ENCODE peak calls at places on chromosome 3, in six cellular contexts. J is omental fat pad, Y is foreskin fibroblast, L is astrocyte, X is thoracic aorta, U is lower lobe of right lung. W is an unnamed sample.
A peak's percentile ranks its signal among the peaks of the same experiment; 100 is the strongest.

GRCh38 chr3:147816770-147817169 is 407.6 kb downstream of the ZIC1 start:
- DNase-seq in X (no peak), L (no peak), Y (peak; percentile 57), U (no peak), J (peak; percentile 29), W (no peak)

GRCh38 chr3:129961142-129961541 is 13.4 kb upstream of the TRH start:
- DNase-seq in J (no peak), U (no peak), Y (peak; percentile 14), L (no peak), X (no peak), W (no peak)

GRCh38 chr3:113758389-113759029 is 11.7 kb downstream of the ATP6V1A start:
- DNase-seq in X (no peak), U (no peak), Y (peak; percentile 61), J (no peak), L (peak; percentile 95), W (no peak)

GRCh38 chr3:32276279-32276841 is 37.9 kb downstream of the CMTM8 start:
- DNase-seq in Y (peak; percentile 57), J (no peak), L (peak; percentile 14), X (no peak), U (no peak), W (no peak)

GRCh38 chr3:127679534-127680145 is 6.9 kb downstream of the ABTB1 start:
- DNase-seq in Y (no peak), X (no peak), J (peak; percentile 12), U (no peak), L (no peak), W (peak; percentile 13)

GRCh38 chr3:194443911-194444310 is 42.9 kb downstream of the ATP13A3 start:
- DNase-seq in Y (no peak), L (no peak), X (no peak), U (no peak), J (no peak), W (no peak)

GRCh38 chr3:43790476-43790875 is 99.7 kb downstream of the ABHD5 start:
- DNase-seq in U (no peak), X (no peak), Y (no peak), L (no peak), J (no peak), W (no peak)

GRCh38 chr3:119362940-119363725 is 69.0 kb downstream of the ARHGAP31 start:
- DNase-seq in J (no peak), X (no peak), Y (no peak), U (no peak), L (no peak), W (no peak)

GRCh38 chr3:126136428-126137220 is 43.8 kb downstream of the ALDH1L1 start:
- DNase-seq in L (no peak), U (peak; percentile 10), Y (no peak), J (no peak), X (no peak), W (peak; percentile 11)

GRCh38 chr3:72241525-72241924 is 456.6 kb upstream of the PROK2 start:
- DNase-seq in L (no peak), Y (no peak), J (no peak), X (no peak), U (no peak), W (no peak)

GRCh38 chr3:174439621-174440349 is 419.3 kb upstream of the NAALADL2 start:
- DNase-seq in J (no peak), U (no peak), X (no peak), Y (peak; percentile 97), L (peak; percentile 99), W (no peak)

GRCh38 chr3:69695443-69695842 is 43.8 kb upstream of the MITF start:
- DNase-seq in J (no peak), X (no peak), Y (no peak), U (no peak), L (no peak), W (no peak)

GRCh38 chr3:11791339-11792200 is 55.1 kb downstream of the TAMM41 start:
- DNase-seq in X (no peak), L (no peak), U (no peak), Y (no peak), J (no peak), W (no peak)

GRCh38 chr3:125107861-125108567 is 52.2 kb upstream of the HEG1 start:
- DNase-seq in J (no peak), U (no peak), Y (peak; percentile 86), L (peak; percentile 95), X (no peak), W (no peak)

GRCh38 chr3:42780892-42781700 is 8.0 kb upstream of the CCDC13 start:
- DNase-seq in U (no peak), J (no peak), X (no peak), L (peak; percentile 39), Y (peak; percentile 91), W (no peak)

GRCh38 chr3:189849262-189849661 is 218.1 kb downstream of the TP63 start:
- DNase-seq in X (no peak), J (no peak), Y (no peak), U (no peak), L (no peak), W (no peak)

GRCh38 chr3:120908030-120908802 is at the start of gene STXBP5L:
- DNase-seq in J (no peak), U (peak; percentile 79), Y (peak; percentile 80), L (peak; percentile 51), X (no peak), W (peak; percentile 21)

GRCh38 chr3:47041114-47041513 is 61.6 kb downstream of the NBEAL2 start:
- DNase-seq in L (no peak), U (no peak), J (no peak), Y (no peak), X (no peak), W (no peak)

GRCh38 chr3:38805765-38806386 is 10.1 kb downstream of the SCN10A start:
- DNase-seq in U (no peak), L (peak; percentile 60), J (no peak), Y (peak; percentile 85), X (no peak), W (no peak)

GRCh38 chr3:111509308-111509707 is 32.7 kb upstream of the CD96 start:
- DNase-seq in Y (no peak), U (no peak), L (no peak), X (no peak), J (no peak), W (no peak)

GRCh38 chr3:108629974-108630373 is 40.5 kb downstream of the DZIP3 start:
- DNase-seq in L (no peak), J (no peak), Y (no peak), X (no peak), U (no peak), W (no peak)

GRCh38 chr3:188052229-188052965 is 101.6 kb upstream of the LPP start:
- DNase-seq in Y (no peak), L (peak; percentile 79), U (peak; percentile 56), J (no peak), X (peak; percentile 79), W (no peak)

GRCh38 chr3:57068437-57069089 is 8.1 kb downstream of the SPATA12 start:
- DNase-seq in J (no peak), L (peak; percentile 89), X (peak; percentile 31), Y (peak; percentile 94), U (no peak), W (peak; percentile 52)

GRCh38 chr3:178198329-178198728 is 337.9 kb upstream of the KCNMB2 start:
- DNase-seq in L (peak; percentile 29), Y (peak; percentile 18), U (no peak), J (no peak), X (no peak), W (no peak)

DNA sequence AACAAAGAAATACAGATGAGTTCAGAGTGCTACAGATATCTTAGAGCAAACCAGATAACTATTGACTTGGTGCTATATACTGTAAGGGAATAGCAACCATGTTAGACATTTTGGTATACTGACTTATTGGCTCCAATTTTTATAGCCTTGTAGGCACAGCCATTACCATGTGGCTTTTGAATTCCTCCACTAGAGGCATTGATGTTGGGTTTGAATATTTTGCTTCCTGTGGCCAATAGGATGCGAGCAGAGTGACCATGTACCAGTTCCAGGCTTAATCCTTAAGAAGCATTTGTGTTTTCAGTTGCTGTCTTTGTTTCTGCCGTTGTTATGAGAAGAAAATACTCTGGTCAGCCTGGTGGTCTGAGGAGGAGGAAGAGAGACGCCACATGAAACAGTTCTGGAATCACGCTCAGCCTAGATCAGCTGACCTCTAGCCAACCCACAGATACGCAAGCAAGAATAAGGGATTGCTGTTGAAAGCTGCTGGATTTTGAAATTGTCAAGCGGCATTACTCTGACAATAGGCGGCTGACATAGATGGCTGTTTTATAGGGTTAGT is 109.4 kb upstream of the TNIK start:
- DNase-seq in X (no peak), J (no peak), U (no peak), L (no peak), Y (no peak), W (no peak)
- TF ChIP-seq CTCF in X (no peak), J (no peak), U (no peak), L (no peak), Y (no peak), W (no peak)

DNA sequence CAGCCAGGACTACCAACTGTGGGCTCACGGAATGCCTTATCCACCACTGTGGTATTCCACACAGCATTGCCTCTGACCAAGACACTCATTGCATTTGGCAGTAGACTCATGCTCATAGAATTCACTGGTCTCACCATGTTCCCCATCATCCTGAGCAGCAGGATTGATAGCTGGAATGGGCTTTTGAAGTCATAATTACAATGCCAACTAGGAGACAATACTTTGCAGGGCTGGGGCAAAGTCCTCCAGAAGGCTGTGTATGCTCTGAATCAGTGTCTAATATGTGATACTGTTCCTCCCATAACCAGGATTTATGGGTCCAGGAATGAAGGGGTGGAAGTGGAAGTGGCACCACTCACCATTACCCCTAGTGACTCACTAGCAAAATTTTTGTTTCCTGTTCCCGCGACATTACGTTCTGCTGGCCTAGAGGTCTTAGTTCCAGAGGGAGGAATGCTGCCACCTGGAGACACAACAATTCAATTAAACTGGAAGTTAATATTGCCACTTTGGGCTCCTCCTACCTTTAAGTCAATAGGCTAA is 58.6 kb upstream of the CCDC80 start:
- DNase-seq in J (no peak), L (peak; percentile 82), X (no peak), U (no peak), Y (peak; percentile 81), W (no peak)
- TF ChIP-seq CTCF in J (no peak), L (no peak), X (no peak), U (no peak), Y (no peak), W (no peak)

DNA sequence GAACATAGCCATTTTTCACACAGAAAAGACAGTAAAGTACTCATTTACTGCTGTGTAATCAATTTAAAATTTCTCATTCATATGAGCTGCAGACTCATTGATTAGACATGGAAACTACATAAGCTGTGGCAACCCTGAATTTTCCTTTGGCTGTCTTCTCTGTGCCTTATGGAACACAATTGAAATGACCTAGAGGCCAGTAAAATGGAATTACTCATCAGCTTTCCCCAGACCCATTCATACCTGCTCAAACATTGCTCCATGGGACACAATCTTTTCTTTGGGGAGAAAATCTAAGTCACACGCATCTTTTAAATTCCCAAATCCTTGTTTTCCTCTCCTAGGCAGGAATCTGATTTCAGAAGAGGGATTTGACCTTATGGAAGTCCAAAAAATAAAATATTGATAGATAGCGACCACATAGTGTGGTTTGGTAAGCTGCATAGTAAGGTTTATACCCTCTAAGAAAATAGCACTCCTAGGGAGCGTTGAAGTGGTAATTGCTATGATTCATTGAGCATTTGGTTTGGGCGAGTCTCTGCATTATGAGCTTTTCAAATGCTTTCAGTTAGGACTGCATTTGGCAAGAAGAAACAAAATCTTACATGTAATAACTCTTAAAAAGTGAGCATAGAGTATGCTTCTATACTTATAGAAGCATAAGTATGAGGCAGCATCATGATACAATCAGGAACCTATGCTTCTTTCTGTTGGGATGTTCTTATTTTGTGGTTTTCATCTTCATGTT is 243.4 kb upstream of the GADL1 start:
- DNase-seq in U (no peak), X (no peak), L (peak; percentile 46), Y (no peak), J (no peak), W (no peak)
- TF ChIP-seq CTCF in U (no peak), X (no peak), L (no peak), Y (no peak), J (no peak), W (no peak)

GRCh38 chr3:28727321-28727720 is 378.7 kb upstream of the AZI2 start:
- DNase-seq in J (no peak), Y (no peak), X (no peak), L (no peak), U (no peak), W (no peak)

GRCh38 chr3:28726840-28727239 is 378.2 kb upstream of the AZI2 start:
- DNase-seq in Y (peak; percentile 13), J (no peak), X (no peak), U (peak; percentile 53), L (peak; percentile 3), W (no peak)
- TF ChIP-seq CTCF in Y (peak; percentile 47), J (no peak), X (peak; percentile 25), U (peak; percentile 49), L (peak; percentile 48), W (no peak)

W was measured in activated B cell treated with CpG ODN at 0.5 μM for 24 hours.